ENCODE peak calls at places on chromosomes 11 and 22, in seven cellular contexts. K, Q, V, C, M, Y and P are unnamed samples.

GRCh38 chr22:27895600-27895999 is 23.5 kb downstream of the PITPNB start:
- DNase-seq in K (no peak), Q (no peak), V (no peak), C (no peak), M (no peak), Y (no peak), P (no peak)

GRCh38 chr11:111707039-111707690 is 59.0 kb downstream of the PPP2R1B start:
- DNase-seq in K (peak), Q (no peak), V (peak), C (peak), M (no peak), Y (no peak), P (peak)

GRCh38 chr22:30392661-30393321 is 4.0 kb upstream of the SEC14L2 start:
- DNase-seq in K (no peak), Q (no peak), V (no peak), C (no peak), M (peak), Y (no peak), P (no peak)

GRCh38 chr11:44619931-44620725 is 54.7 kb downstream of the CD82 start:
- DNase-seq in K (no peak), Q (peak), V (no peak), C (no peak), M (no peak), Y (peak), P (no peak)

GRCh38 chr11:61696602-61697001 is 16.4 kb downstream of the DAGLA start:
- DNase-seq in K (no peak), Q (no peak), V (no peak), C (no peak), M (no peak), Y (no peak), P (no peak)

GRCh38 chr11:59705281-59705680 is 8.4 kb downstream of the OR10V1 start:
- DNase-seq in K (no peak), Q (no peak), V (peak), C (peak), M (no peak), Y (no peak), P (no peak)

GRCh38 chr22:21041937-21042336 is 3.8 kb upstream of the LRRC74B start:
- DNase-seq in K (peak), Q (no peak), V (peak), C (peak), M (no peak), Y (no peak), P (no peak)

GRCh38 chr11:60377737-60378136 is 595 bp upstream of the MS4A7 start:
- DNase-seq in K (peak), Q (no peak), V (no peak), C (no peak), M (no peak), Y (no peak), P (no peak)

GRCh38 chr11:124642628-124643027 is 20.0 kb downstream of the TBRG1 start:
- DNase-seq in K (no peak), Q (no peak), V (no peak), C (no peak), M (no peak), Y (no peak), P (no peak)

GRCh38 chr11:62295504-62295903 is 3.4 kb downstream of the SCGB1D4 start:
- DNase-seq in K (peak), Q (no peak), V (peak), C (peak), M (peak), Y (peak), P (no peak)

GRCh38 chr22:33785283-33785991 is 134.8 kb downstream of the LARGE1 start:
- DNase-seq in K (peak), Q (no peak), V (peak), C (peak), M (no peak), Y (no peak), P (peak)

GRCh38 chr22:42947211-42947990 is 67.5 kb downstream of the PACSIN2 start:
- DNase-seq in K (peak), Q (no peak), V (peak), C (peak), M (no peak), Y (no peak), P (no peak)

GRCh38 chr11:17924713-17925112 is 88.1 kb downstream of the SERGEF start:
- DNase-seq in K (no peak), Q (no peak), V (no peak), C (no peak), M (no peak), Y (no peak), P (no peak)

GRCh38 chr11:123543796-123544195 is 110.6 kb downstream of the SCN3B start:
- DNase-seq in K (peak), Q (no peak), V (peak), C (peak), M (peak), Y (no peak), P (no peak)

GRCh38 chr11:76728778-76729177 is 54.4 kb upstream of the TSKU start:
- DNase-seq in K (peak), Q (no peak), V (no peak), C (no peak), M (no peak), Y (no peak), P (no peak)

GRCh38 chr11:35784699-35785098 is 122.1 kb downstream of the TRIM44 start:
- DNase-seq in K (no peak), Q (no peak), V (no peak), C (no peak), M (no peak), Y (no peak), P (no peak)

GRCh38 chr11:68340784-68341556 is 28.6 kb downstream of the LRP5 start:
- DNase-seq in K (peak), Q (no peak), V (no peak), C (no peak), M (no peak), Y (no peak), P (no peak)

GRCh38 chr11:86990520-86990919 is 35.3 kb upstream of the FZD4 start:
- DNase-seq in K (peak), Q (no peak), V (peak), C (peak), M (peak), Y (no peak), P (no peak)

GRCh38 chr11:69664901-69665300 is 10.3 kb downstream of the LTO1 start:
- DNase-seq in K (no peak), Q (no peak), V (no peak), C (no peak), M (no peak), Y (no peak), P (no peak)

GRCh38 chr11:82462588-82462987 is 271.1 kb downstream of the FAM181B start:
- DNase-seq in K (no peak), Q (no peak), V (no peak), C (no peak), M (no peak), Y (no peak), P (no peak)

GRCh38 chr11:134634897-134635831 is 223.1 kb upstream of the B3GAT1 start:
- DNase-seq in K (no peak), Q (no peak), V (no peak), C (no peak), M (no peak), Y (no peak), P (no peak)

GRCh38 chr11:86735462-86736302 is 63.3 kb upstream of the ME3 start:
- DNase-seq in K (peak), Q (no peak), V (peak), C (peak), M (no peak), Y (no peak), P (no peak)

GRCh38 chr11:27612932-27613669 is 87.2 kb downstream of the BDNF start:
- DNase-seq in K (peak), Q (no peak), V (no peak), C (no peak), M (no peak), Y (no peak), P (no peak)

GRCh38 chr11:2077061-2077802 is 62.0 kb downstream of the IGF2 start:
- DNase-seq in K (peak), Q (no peak), V (peak), C (peak), M (no peak), Y (no peak), P (no peak)

GRCh38 chr11:91527380-91528030 is 697.1 kb upstream of the FAT3 start:
- DNase-seq in K (no peak), Q (no peak), V (no peak), C (no peak), M (no peak), Y (no peak), P (no peak)

GRCh38 chr11:103648670-103649400 is 387.6 kb upstream of the DDI1 start:
- DNase-seq in K (no peak), Q (no peak), V (peak), C (peak), M (no peak), Y (no peak), P (no peak)

GRCh38 chr22:43643362-43643761 is 168.7 kb downstream of the EFCAB6 start:
- DNase-seq in K (no peak), Q (no peak), V (no peak), C (no peak), M (no peak), Y (no peak), P (no peak)

GRCh38 chr11:73787643-73788537 is at the start of gene MRPL48:
- DNase-seq in K (peak), Q (peak), V (peak), C (peak), M (peak), Y (peak), P (peak)
- TF ChIP-seq CTCF in K (no peak), Q (no peak), V (no peak), C (no peak), M (no peak), Y (no peak), P (no peak)

GRCh38 chr11:65491163-65491465 is 7.7 kb upstream of the MALAT1 start:
- DNase-seq in K (no peak), Q (no peak), V (peak), C (no peak), M (no peak), Y (no peak), P (no peak)

GRCh38 chr11:65491614-65492386 is 7.0 kb upstream of the MALAT1 start:
- DNase-seq in K (peak), Q (peak), V (peak), C (peak), M (peak), Y (no peak), P (no peak)

GRCh38 chr11:65492637-65493366 is 6.0 kb upstream of the MALAT1 start:
- DNase-seq in K (no peak), Q (no peak), V (peak), C (peak), M (no peak), Y (no peak), P (no peak)

GRCh38 chr11:65493367-65494176 is 5.3 kb upstream of the MALAT1 start:
- DNase-seq in K (peak), Q (peak), V (peak), C (peak), M (peak), Y (no peak), P (no peak)

DNA sequence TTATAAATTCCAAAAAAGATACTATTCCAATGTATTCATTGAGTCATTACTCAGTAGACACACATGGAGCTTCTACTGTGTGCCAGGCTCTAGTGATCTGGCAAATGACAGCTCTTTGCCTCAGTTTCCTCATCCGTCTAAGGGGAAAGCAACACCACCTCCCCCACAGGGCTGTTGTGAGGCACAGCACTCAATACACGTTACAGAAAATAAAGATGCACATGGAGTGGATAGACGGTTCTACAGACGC is 6.5 kb upstream of the MALAT1 start:
- DNase-seq in K (no peak), Q (no peak), V (no peak), C (no peak), M (no peak), Y (no peak), P (no peak)
- H3K4me3 ChIP-seq in K (no peak), Q (no peak), V (no peak), C (no peak), M (no peak), Y (no peak), P (no peak)

GRCh38 chr11:109426442-109426841 is 4.5 kb downstream of the C11orf87 start:
- DNase-seq in K (peak), Q (no peak), V (no peak), C (no peak), M (no peak), Y (no peak), P (no peak)
- TF ChIP-seq CTCF in K (peak), Q (peak), V (no peak), C (peak), M (peak), Y (peak), P (no peak)

DNA sequence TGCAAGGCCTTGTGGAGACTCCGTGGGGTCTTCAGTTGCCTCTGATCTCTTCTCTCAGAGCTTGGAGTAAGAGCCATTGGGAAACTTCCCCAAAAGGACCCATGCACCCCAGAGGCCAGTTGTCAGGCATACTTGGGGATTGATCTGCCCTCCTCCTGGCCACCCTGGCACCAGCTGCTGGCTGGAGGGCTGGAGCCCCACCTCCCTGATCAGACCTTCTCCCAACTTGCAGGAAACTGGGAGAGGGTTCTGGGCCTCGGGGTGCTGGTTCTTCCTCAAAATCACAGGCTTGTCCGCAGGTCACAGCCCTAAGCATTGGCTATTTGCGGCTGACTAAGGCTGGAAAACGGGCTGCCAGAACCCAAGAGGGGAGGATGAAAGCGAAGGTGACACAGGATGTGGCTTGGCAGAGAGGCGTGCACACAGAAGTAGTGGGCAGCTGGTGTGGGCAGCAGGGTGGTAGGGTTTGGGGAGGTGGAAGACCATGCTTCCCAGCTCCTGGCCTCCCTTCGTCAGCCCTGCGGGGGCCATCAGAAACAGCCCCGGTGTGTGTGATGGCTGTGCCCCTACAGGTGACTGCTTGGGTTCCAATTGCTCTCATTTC is 1.3 kb upstream of the DGKZ start:
- DNase-seq in K (no peak), Q (no peak), V (no peak), C (no peak), M (no peak), Y (no peak), P (no peak)
- H3K4me3 ChIP-seq in K (no peak), Q (peak), V (no peak), C (no peak), M (no peak), Y (no peak), P (no peak)